ENCODE peak calls at places on chromosomes 6 and 20, in five cellular contexts. One of them, this sample, is unnamed.
A peak's percentile ranks its signal among the peaks of the same experiment; 100 is the strongest.

GRCh38 chr6:89297695-89298351 is 17.3 kb downstream of the GABRR2 start:
- DNase-seq in ELR: peak; percentile 97
- DNase-seq in progenitor cell of endocrine pancreas: no peak
- DNase-seq in fibroblast of mammary gland: peak; percentile 98
- DNase-seq in kidney tubule cell: peak; percentile 98
- DNase-seq in this sample: peak; percentile 95

GRCh38 chr6:169832247-169832948 is 81.0 kb downstream of the ERMARD start:
- DNase-seq in ELR: no peak
- DNase-seq in progenitor cell of endocrine pancreas: no peak
- DNase-seq in fibroblast of mammary gland: peak; percentile 4
- DNase-seq in kidney tubule cell: peak; percentile 62
- DNase-seq in this sample: no peak

GRCh38 chr20:25284131-25284601 is 36.3 kb downstream of the PYGB start:
- DNase-seq in ELR: no peak
- DNase-seq in progenitor cell of endocrine pancreas: no peak
- DNase-seq in fibroblast of mammary gland: no peak
- DNase-seq in kidney tubule cell: no peak
- DNase-seq in this sample: no peak

GRCh38 chr6:156957931-156958547 is 180.9 kb downstream of the ARID1B start:
- DNase-seq in ELR: no peak
- DNase-seq in progenitor cell of endocrine pancreas: no peak
- DNase-seq in fibroblast of mammary gland: peak; percentile 66
- DNase-seq in kidney tubule cell: peak; percentile 45
- DNase-seq in this sample: no peak

GRCh38 chr20:14879020-14879697 is 541.7 kb upstream of the FLRT3 start:
- DNase-seq in ELR: peak; percentile 22
- DNase-seq in progenitor cell of endocrine pancreas: no peak
- DNase-seq in fibroblast of mammary gland: peak; percentile 84
- DNase-seq in kidney tubule cell: peak; percentile 88
- DNase-seq in this sample: no peak

GRCh38 chr6:56850618-56851017 is 104.3 kb upstream of the BEND6 start:
- DNase-seq in ELR: no peak
- DNase-seq in progenitor cell of endocrine pancreas: no peak
- DNase-seq in fibroblast of mammary gland: no peak
- DNase-seq in kidney tubule cell: no peak
- DNase-seq in this sample: no peak

GRCh38 chr6:24667378-24667803 is 514 bp downstream of the ACOT13 start:
- DNase-seq in ELR: peak; percentile 28
- DNase-seq in progenitor cell of endocrine pancreas: no peak
- DNase-seq in fibroblast of mammary gland: peak; percentile 20
- DNase-seq in kidney tubule cell: no peak
- DNase-seq in this sample: peak; percentile 78

GRCh38 chr6:144059139-144059538 is 36.2 kb downstream of the SF3B5 start:
- DNase-seq in ELR: no peak
- DNase-seq in progenitor cell of endocrine pancreas: no peak
- DNase-seq in fibroblast of mammary gland: no peak
- DNase-seq in kidney tubule cell: no peak
- DNase-seq in this sample: no peak

GRCh38 chr20:17605131-17605660 is 35.3 kb downstream of the DSTN start:
- DNase-seq in ELR: no peak
- DNase-seq in progenitor cell of endocrine pancreas: no peak
- DNase-seq in fibroblast of mammary gland: no peak
- DNase-seq in kidney tubule cell: peak; percentile 28
- DNase-seq in this sample: peak; percentile 8

GRCh38 chr20:58584881-58585752 is 66.0 kb upstream of the STX16 start:
- DNase-seq in ELR: peak; percentile 29
- DNase-seq in progenitor cell of endocrine pancreas: no peak
- DNase-seq in fibroblast of mammary gland: peak; percentile 45
- DNase-seq in kidney tubule cell: no peak
- DNase-seq in this sample: peak; percentile 53

GRCh38 chr20:46011631-46012482 is 3.1 kb downstream of the MMP9 start:
- DNase-seq in ELR: peak; percentile 80
- DNase-seq in progenitor cell of endocrine pancreas: no peak
- DNase-seq in fibroblast of mammary gland: peak; percentile 69
- DNase-seq in kidney tubule cell: peak; percentile 83
- DNase-seq in this sample: peak; percentile 86

GRCh38 chr6:25442898-25443297 is 163.7 kb downstream of the CARMIL1 start:
- DNase-seq in ELR: no peak
- DNase-seq in progenitor cell of endocrine pancreas: no peak
- DNase-seq in fibroblast of mammary gland: peak; percentile 15
- DNase-seq in kidney tubule cell: no peak
- DNase-seq in this sample: no peak

GRCh38 chr20:18672826-18673225 is 85.0 kb downstream of the DTD1 start:
- DNase-seq in ELR: no peak
- DNase-seq in progenitor cell of endocrine pancreas: no peak
- DNase-seq in fibroblast of mammary gland: no peak
- DNase-seq in kidney tubule cell: no peak
- DNase-seq in this sample: no peak

GRCh38 chr6:11323666-11324452 is 91.4 kb upstream of the NEDD9 start:
- DNase-seq in ELR: no peak
- DNase-seq in progenitor cell of endocrine pancreas: no peak
- DNase-seq in fibroblast of mammary gland: no peak
- DNase-seq in kidney tubule cell: peak; percentile 63
- DNase-seq in this sample: no peak

GRCh38 chr20:46438156-46438750 is 31.8 kb upstream of the ELMO2 start:
- DNase-seq in ELR: peak; percentile 66
- DNase-seq in progenitor cell of endocrine pancreas: no peak
- DNase-seq in fibroblast of mammary gland: peak; percentile 48
- DNase-seq in kidney tubule cell: peak; percentile 30
- DNase-seq in this sample: peak; percentile 75

GRCh38 chr6:11692451-11693376 is 85.9 kb downstream of the ADTRP start:
- DNase-seq in ELR: no peak
- DNase-seq in progenitor cell of endocrine pancreas: no peak
- DNase-seq in fibroblast of mammary gland: no peak
- DNase-seq in kidney tubule cell: no peak
- DNase-seq in this sample: no peak

GRCh38 chr6:1787894-1788293 is 178.2 kb downstream of the FOXC1 start:
- DNase-seq in ELR: peak; percentile 58
- DNase-seq in progenitor cell of endocrine pancreas: no peak
- DNase-seq in fibroblast of mammary gland: peak; percentile 66
- DNase-seq in kidney tubule cell: peak; percentile 76
- DNase-seq in this sample: peak; percentile 96

GRCh38 chr20:3043381-3043780 is at the start of gene GNRH2:
- DNase-seq in ELR: no peak
- DNase-seq in progenitor cell of endocrine pancreas: no peak
- DNase-seq in fibroblast of mammary gland: no peak
- DNase-seq in kidney tubule cell: no peak
- DNase-seq in this sample: no peak

GRCh38 chr6:121780325-121781313 is 345.2 kb downstream of the GJA1 start:
- DNase-seq in ELR: peak; percentile 12
- DNase-seq in progenitor cell of endocrine pancreas: no peak
- DNase-seq in fibroblast of mammary gland: peak; percentile 98
- DNase-seq in kidney tubule cell: peak; percentile 76
- DNase-seq in this sample: peak; percentile 83

This sample was measured in osteoblast.